ENCODE peak calls at places on chromosomes 16 and 17, in eight cellular contexts. I, Z, B, F, L, O, X and P are unnamed samples.

GRCh38 chr17:16215002-16215272 is 397 bp downstream of the NCOR1 start:
- DNase-seq in B (peak; percentile 31), L (peak; percentile 30), I (peak; percentile 75), O (peak; percentile 47), F (peak; percentile 54), Z (peak; percentile 7), X (no peak), P (peak; percentile 33)

GRCh38 chr17:16934836-16935235 is 37.1 kb downstream of the TNFRSF13B start:
- DNase-seq in X (peak; percentile 44), Z (no peak), O (no peak), I (no peak), B (no peak), F (no peak), L (no peak), P (no peak)

GRCh38 chr17:8954339-8954738 is 11.2 kb downstream of the PIK3R5 start:
- DNase-seq in X (peak; percentile 78), O (peak; percentile 77), Z (peak; percentile 41), I (peak; percentile 93), L (peak; percentile 24), B (peak; percentile 66), F (peak; percentile 59), P (no peak)

GRCh38 chr17:43721537-43722268 is 36.9 kb downstream of the SOST start:
- DNase-seq in I (no peak), X (no peak), B (no peak), F (no peak), Z (no peak), L (no peak), O (no peak), P (no peak)

GRCh38 chr17:79844869-79845600 is 5.8 kb upstream of the CBX4 start:
- DNase-seq in O (no peak), Z (no peak), L (no peak), B (no peak), I (peak; percentile 63), X (peak; percentile 75), F (peak; percentile 68), P (peak; percentile 68)

GRCh38 chr17:64085650-64086005 is 44.3 kb downstream of the ERN1 start:
- DNase-seq in O (no peak), L (no peak), B (no peak), X (no peak), F (no peak), Z (no peak), I (no peak), P (no peak)

GRCh38 chr17:1275962-1276736 is 3.3 kb upstream of the TRARG1 start:
- DNase-seq in F (peak; percentile 71), O (peak; percentile 56), L (peak; percentile 47), Z (no peak), B (peak; percentile 47), X (peak; percentile 79), I (peak; percentile 57), P (peak; percentile 74)

GRCh38 chr16:49012961-49013726 is 268.5 kb downstream of the CBLN1 start:
- DNase-seq in I (no peak), O (peak; percentile 83), F (peak; percentile 24), B (no peak), L (peak; percentile 41), X (peak; percentile 92), Z (no peak), P (no peak)

GRCh38 chr16:68993885-68994284 is 111.6 kb upstream of the HAS3 start:
- DNase-seq in Z (no peak), I (no peak), X (no peak), L (no peak), F (no peak), O (no peak), B (no peak), P (no peak)

GRCh38 chr16:62954144-62955032 is 918.1 kb upstream of the CDH8 start:
- DNase-seq in Z (no peak), I (no peak), L (no peak), B (no peak), O (no peak), F (no peak), X (no peak), P (no peak)

GRCh38 chr17:6489016-6489550 is 44.8 kb downstream of the PIMREG start:
- DNase-seq in B (no peak), Z (no peak), I (no peak), L (no peak), O (no peak), F (no peak), X (peak; percentile 27), P (no peak)

GRCh38 chr16:11073407-11073806 is 129.0 kb downstream of the CLEC16A start:
- DNase-seq in F (no peak), B (no peak), X (no peak), Z (no peak), O (no peak), I (no peak), L (peak; percentile 36), P (no peak)

GRCh38 chr17:38687291-38687690 is 12.5 kb upstream of the EPOP start:
- DNase-seq in Z (no peak), I (no peak), F (no peak), B (no peak), X (no peak), O (no peak), L (no peak), P (no peak)

GRCh38 chr16:9002042-9002441 is 38.3 kb upstream of the USP7 start:
- DNase-seq in L (no peak), Z (no peak), O (no peak), B (no peak), X (no peak), F (no peak), I (no peak), P (no peak)

GRCh38 chr16:21071741-21072140 is 78.9 kb downstream of the DNAH3 start:
- DNase-seq in F (no peak), O (no peak), L (no peak), I (no peak), B (no peak), X (no peak), Z (no peak), P (no peak)

GRCh38 chr16:72244853-72245252 is 72.9 kb upstream of the PMFBP1 start:
- DNase-seq in X (no peak), I (no peak), O (no peak), L (no peak), Z (no peak), B (no peak), F (no peak), P (no peak)

DNA sequence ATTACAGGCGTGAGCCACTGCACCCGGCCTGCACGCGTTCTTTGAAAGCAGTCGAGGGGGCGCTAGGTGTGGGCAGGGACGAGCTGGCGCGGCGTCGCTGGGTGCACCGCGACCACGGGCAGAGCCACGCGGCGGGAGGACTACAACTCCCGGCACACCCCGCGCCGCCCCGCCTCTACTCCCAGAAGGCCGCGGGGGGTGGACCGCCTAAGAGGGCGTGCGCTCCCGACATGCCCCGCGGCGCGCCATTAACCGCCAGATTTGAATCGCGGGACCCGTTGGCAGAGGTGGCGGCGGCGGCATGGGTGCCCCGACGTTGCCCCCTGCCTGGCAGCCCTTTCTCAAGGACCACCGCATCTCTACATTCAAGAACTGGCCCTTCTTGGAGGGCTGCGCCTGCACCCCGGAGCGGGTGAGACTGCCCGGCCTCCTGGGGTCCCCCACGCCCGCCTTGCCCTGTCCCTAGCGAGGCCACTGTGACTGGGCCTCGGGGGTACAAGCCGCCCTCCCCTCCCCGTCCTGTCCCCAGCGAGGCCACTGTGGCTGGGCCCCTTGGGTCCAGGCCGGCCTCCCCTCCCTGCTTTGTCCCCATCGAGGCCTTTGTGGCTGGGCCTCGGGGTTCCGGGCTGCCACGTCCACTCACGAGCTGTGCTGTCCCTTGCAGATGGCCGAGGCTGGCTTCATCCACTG is at the start of gene BIRC5:
- DNase-seq in F (peak; percentile 92), X (peak; percentile 91), I (peak; percentile 92), B (peak; percentile 70), Z (peak; percentile 72), O (peak; percentile 88), L (peak; percentile 82), P (peak; percentile 90)
- TF ChIP-seq POLR2A in F (no peak), X (no peak), I (peak; percentile 38), B (no peak), Z (no peak), O (peak; percentile 27), L (no peak), P (peak; percentile 67)

GRCh38 chr16:70804153-70804728 is 3.3 kb upstream of the VAC14 start:
- DNase-seq in I (peak; percentile 82), L (no peak), B (no peak), F (no peak), O (no peak), X (no peak), Z (no peak), P (peak; percentile 56)

GRCh38 chr16:70801611-70802010 is 653 bp upstream of the VAC14 start:
- DNase-seq in O (no peak), L (no peak), X (no peak), F (no peak), B (no peak), Z (no peak), I (no peak), P (no peak)

GRCh38 chr16:70803354-70803753 is 2.4 kb upstream of the VAC14 start:
- DNase-seq in B (no peak), Z (no peak), L (no peak), F (no peak), I (no peak), X (no peak), O (no peak), P (no peak)

GRCh38 chr16:70800306-70800705 is 652 bp downstream of the VAC14 start:
- DNase-seq in Z (no peak), X (no peak), B (no peak), F (no peak), L (no peak), I (no peak), O (no peak), P (peak; percentile 19)

GRCh38 chr16:70800798-70801480 is at the start of gene VAC14:
- DNase-seq in L (peak; percentile 91), X (peak; percentile 95), I (peak; percentile 94), Z (peak; percentile 84), B (peak; percentile 91), F (peak; percentile 98), O (peak; percentile 91), P (peak; percentile 79)
- TF ChIP-seq POLR2A in L (no peak), X (no peak), I (peak; percentile 73), Z (peak; percentile 66), B (no peak), F (peak; percentile 60), O (peak; percentile 54), P (peak; percentile 68)

DNA sequence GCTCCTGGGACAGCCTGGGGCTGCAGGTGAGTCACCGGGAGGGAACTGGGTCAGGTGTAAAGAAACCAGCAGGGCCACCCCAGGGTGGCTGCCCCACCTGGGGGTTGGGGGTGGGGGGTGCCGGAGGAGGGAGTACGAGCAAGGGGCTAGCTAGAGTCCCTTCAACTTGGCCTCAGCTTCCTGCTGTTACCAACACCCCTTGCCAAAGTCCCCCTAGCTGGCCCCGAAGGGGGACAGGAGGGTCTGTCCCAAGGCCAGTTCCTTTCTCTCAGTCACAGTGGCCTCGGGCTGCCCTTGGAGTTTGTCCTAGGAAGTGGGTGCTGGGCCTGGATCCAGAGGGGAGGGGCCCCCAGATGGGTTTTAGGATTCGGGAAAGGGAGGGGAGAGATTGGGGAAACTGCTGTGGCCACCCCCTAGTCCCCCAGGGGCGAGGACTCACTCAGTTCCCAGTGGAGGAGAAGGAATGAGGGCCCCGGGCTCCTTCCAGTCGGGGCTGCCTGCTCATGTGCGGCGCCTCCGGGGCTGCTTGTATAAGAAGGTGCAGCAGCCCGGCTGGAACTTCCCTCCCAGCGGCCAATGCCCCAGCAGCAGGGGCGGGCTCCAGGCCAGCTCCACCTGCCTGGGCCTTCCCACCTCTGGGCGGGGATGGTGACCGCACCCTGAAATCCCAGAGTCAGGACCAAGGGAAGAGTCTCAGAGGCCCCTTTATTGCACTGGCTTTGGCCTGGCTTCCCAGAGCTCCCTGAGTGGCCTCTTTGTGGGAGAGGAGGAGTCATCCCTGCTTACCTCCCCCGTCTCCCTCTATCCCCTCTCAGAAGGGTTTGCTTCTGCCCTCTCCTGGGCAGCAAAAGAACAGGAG is 7.3 kb downstream of the ARHGAP27 start:
- DNase-seq in Z (no peak), F (peak; percentile 93), L (no peak), I (peak; percentile 78), X (no peak), B (peak; percentile 59), O (peak; percentile 71), P (peak; percentile 98)
- TF ChIP-seq POLR2A in Z (no peak), F (peak; percentile 99), L (no peak), I (no peak), X (peak; percentile 85), B (no peak), O (no peak), P (no peak)

GRCh38 chr16:31138621-31139578 is 3.4 kb upstream of the PRSS8 start:
- DNase-seq in F (peak; percentile 91), O (peak; percentile 71), B (no peak), I (no peak), Z (peak; percentile 91), L (peak; percentile 53), X (no peak), P (peak; percentile 97)
- TF ChIP-seq POLR2A in F (peak; percentile 42), O (no peak), B (no peak), I (no peak), Z (peak; percentile 18), L (no peak), X (no peak), P (peak; percentile 8)